ENCODE peak calls at places on chromosomes 16 and 17, in five cellular contexts. T is spleen, B is breast epithelium, G is astrocyte, O is IMR-90. M is an unnamed sample.

GRCh38 chr17:11944587-11944986 is 52.7 kb downstream of the ZNF18 start:
- DNase-seq in O (no peak), G (peak; percentile 34), T (no peak), B (no peak), M (no peak)

GRCh38 chr17:14942511-14943185 is 322.5 kb downstream of the PMP22 start:
- DNase-seq in O (no peak), B (no peak), G (no peak), T (no peak), M (no peak)

GRCh38 chr16:84714028-84714427 is 14.2 kb downstream of the USP10 start:
- DNase-seq in G (no peak), B (no peak), O (no peak), T (no peak), M (no peak)

GRCh38 chr17:35812456-35812855 is 3.2 kb downstream of the TAF15 start:
- DNase-seq in G (no peak), O (no peak), T (no peak), B (no peak), M (no peak)

GRCh38 chr17:56876766-56877179 is 37.1 kb downstream of the TRIM25 start:
- DNase-seq in G (no peak), O (no peak), B (no peak), T (no peak), M (no peak)

GRCh38 chr17:20300399-20301037 is 166.8 kb downstream of the LGALS9B start:
- DNase-seq in T (no peak), B (no peak), O (peak; percentile 95), G (peak; percentile 98), M (no peak)

GRCh38 chr16:8581923-8582580 is 8.3 kb downstream of the TMEM114 start:
- DNase-seq in G (no peak), O (no peak), B (no peak), T (no peak), M (no peak)

GRCh38 chr16:55494994-55495421 is 13.9 kb upstream of the LPCAT2 start:
- DNase-seq in O (peak; percentile 96), T (no peak), G (peak; percentile 94), B (no peak), M (no peak)

GRCh38 chr17:29835438-29836351 is 94.3 kb downstream of the SSH2 start:
- DNase-seq in O (peak; percentile 73), G (peak; percentile 53), T (no peak), B (no peak), M (no peak)

GRCh38 chr17:30323895-30324319 is 9.9 kb downstream of the TMIGD1 start:
- DNase-seq in G (peak; percentile 49), T (no peak), B (no peak), O (no peak), M (no peak)

GRCh38 chr16:31196324-31197088 is 6.1 kb downstream of the PYCARD start:
- DNase-seq in B (no peak), G (no peak), O (no peak), T (peak; percentile 77), M (no peak)

GRCh38 chr17:1673041-1673790 is 11.5 kb downstream of the PRPF8 start:
- DNase-seq in T (no peak), O (no peak), B (no peak), G (no peak), M (peak; percentile 47)

GRCh38 chr17:538096-538973 is 176.3 kb downstream of the VPS53 start:
- DNase-seq in B (no peak), G (peak; percentile 45), T (no peak), O (peak; percentile 67), M (no peak)

GRCh38 chr17:352421-353212 is at the start of gene RPH3AL:
- DNase-seq in T (no peak), G (peak; percentile 20), B (peak; percentile 77), O (no peak), M (peak; percentile 93)

GRCh38 chr17:29344201-29344856 is 45.8 kb upstream of the TAOK1 start:
- DNase-seq in O (no peak), G (no peak), T (no peak), B (no peak), M (no peak)

GRCh38 chr17:77837917-77838316 is 120.6 kb upstream of the TNRC6C start:
- DNase-seq in B (no peak), G (no peak), O (no peak), T (peak; percentile 65), M (peak; percentile 55)

GRCh38 chr16:14658063-14658462 is 25.3 kb downstream of the BFAR start:
- DNase-seq in B (no peak), T (no peak), O (no peak), G (no peak), M (no peak)
- H3K27ac ChIP-seq in B (no peak overlapping the region), T (no peak overlapping the region), O (no peak overlapping the region), G (no peak overlapping the region), M (no peak overlapping the region)

GRCh38 chr16:81201267-81201666 is 37.2 kb upstream of the BCO1 start:
- DNase-seq in B (no peak), G (no peak), T (no peak), O (peak; percentile 10), M (no peak)

GRCh38 chr16:81195907-81196534 is 42.5 kb upstream of the BCO1 start:
- DNase-seq in G (no peak), O (no peak), B (no peak), T (no peak), M (no peak)

GRCh38 chr16:81198635-81199034 is 39.9 kb upstream of the BCO1 start:
- DNase-seq in G (no peak), B (no peak), O (no peak), T (no peak), M (no peak)
- TF ChIP-seq CTCF in G (no peak), B (no peak), O (peak; percentile 36), T (no peak), M (peak; percentile 7)

GRCh38 chr17:48014603-48015037 is 23.0 kb downstream of the COPZ2 start:
- DNase-seq in O (no peak), B (no peak), G (no peak), T (no peak), M (no peak)

GRCh38 chr17:48013876-48014602 is 23.6 kb downstream of the COPZ2 start:
- DNase-seq in G (no peak), T (peak; percentile 54), O (no peak), B (no peak), M (no peak)

GRCh38 chr17:48010193-48010592 is 27.4 kb downstream of the COPZ2 start:
- DNase-seq in B (no peak), O (no peak), T (no peak), G (no peak), M (no peak)

GRCh38 chr17:48012151-48012520 is 25.5 kb downstream of the COPZ2 start:
- DNase-seq in G (no peak), O (no peak), B (no peak), T (peak; percentile 90), M (no peak)

DNA sequence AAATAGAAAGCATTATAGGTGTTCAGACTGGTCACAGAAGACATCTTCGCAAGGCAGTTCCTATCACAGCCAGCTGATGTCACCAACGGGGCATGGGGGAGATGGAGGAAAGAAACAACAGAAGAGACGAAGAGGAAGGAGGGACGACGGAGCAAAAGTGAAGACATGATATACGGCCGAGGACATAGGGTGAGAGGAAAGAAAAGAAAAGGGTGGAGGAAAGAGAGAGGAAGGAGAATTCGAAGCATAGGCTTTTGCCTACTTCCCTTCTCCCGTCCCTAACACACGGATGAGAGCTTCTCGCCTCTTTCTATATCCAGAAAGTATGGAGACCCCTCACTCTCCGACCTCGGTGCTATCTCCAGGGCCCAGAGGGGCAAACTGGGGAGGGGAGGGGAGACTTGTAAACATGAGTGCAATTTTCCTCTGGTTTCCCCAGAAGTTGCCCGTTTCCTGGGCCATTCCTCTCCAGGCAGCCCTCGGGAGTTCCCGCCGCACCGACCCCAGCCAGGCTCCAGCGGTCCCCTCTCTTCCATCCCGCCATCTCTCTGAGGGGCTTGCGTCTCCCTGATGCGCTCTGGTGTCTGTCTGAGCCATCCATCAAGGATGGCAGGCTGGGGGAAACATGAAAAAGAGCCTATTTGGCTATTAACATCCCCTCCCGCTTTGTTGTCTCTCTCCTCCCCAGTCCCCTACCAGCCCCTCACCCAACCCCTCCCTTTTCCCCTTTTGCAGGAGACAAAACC is 26.0 kb downstream of the COPZ2 start:
- DNase-seq in T (peak; percentile 66), G (peak; percentile 22), O (peak; percentile 25), B (no peak), M (no peak)
- H3K4me1 ChIP-seq in T (peaks cover 16% of the 10 kb centered on the region), G (peaks cover 10% of the 10 kb centered on the region), O (no peaks in the 10 kb centered on the region), B (peaks cover 10% of the 10 kb centered on the region), M (no peaks in the 10 kb centered on the region)

GRCh38 chr17:42055003-42055402 is 4.6 kb upstream of the C17orf113 start:
- DNase-seq in T (no peak), G (no peak), O (no peak), B (no peak), M (no peak)
- H3K27ac ChIP-seq in T (no peak overlapping the region), G (no peak overlapping the region), O (no peak overlapping the region), B (no peak overlapping the region), M (no peak overlapping the region)

DNA sequence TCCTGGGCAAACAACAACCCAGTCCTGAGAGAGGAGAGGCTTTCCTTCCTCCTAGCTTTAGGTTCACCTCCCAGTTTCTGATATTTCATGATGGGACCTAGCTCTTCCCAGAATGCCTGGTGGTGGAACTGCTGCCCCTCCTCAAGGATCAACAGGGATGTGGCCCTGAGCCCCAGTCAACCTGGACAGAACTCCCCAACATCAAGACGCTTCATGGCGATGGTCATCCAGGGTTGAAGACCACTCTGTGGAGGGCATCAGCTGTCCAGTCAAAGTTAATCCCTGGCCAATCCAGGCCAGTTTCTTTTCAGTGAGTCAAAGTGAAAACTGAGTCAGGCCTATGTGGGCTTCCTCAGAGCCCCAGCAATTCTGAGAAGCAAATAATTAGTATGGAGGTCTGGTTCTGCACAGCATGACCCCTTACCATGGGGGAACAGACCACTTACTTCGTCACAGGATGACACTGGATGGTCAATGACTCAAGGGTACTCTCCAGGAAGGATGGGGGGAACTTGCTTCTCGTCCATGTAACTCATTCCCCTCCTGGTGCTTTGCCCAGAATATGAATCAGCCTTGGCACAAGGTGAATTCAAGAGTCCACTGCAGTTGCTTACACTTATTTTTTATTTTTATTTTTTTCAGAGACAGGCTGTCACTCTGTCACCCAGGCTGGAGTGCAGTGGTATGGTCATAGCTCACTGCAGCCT is 14.7 kb upstream of the XYLT2 start:
- DNase-seq in B (no peak), G (peak; percentile 97), T (no peak), O (peak; percentile 99), M (no peak)
- TF ChIP-seq CTCF in B (no peak), G (no peak), T (no peak), O (no peak), M (no peak)

GRCh38 chr17:69502488-69502887 is 88.0 kb downstream of the MAP2K6 start:
- DNase-seq in G (no peak), O (no peak), T (no peak), B (no peak), M (no peak)
- H3K4me1 ChIP-seq in G (peaks cover 12% of the 10 kb centered on the region), O (peaks cover 8% of the 10 kb centered on the region), T (peaks cover 31% of the 10 kb centered on the region), B (peaks cover 7% of the 10 kb centered on the region), M (peaks cover 6% of the 10 kb centered on the region)

DNA sequence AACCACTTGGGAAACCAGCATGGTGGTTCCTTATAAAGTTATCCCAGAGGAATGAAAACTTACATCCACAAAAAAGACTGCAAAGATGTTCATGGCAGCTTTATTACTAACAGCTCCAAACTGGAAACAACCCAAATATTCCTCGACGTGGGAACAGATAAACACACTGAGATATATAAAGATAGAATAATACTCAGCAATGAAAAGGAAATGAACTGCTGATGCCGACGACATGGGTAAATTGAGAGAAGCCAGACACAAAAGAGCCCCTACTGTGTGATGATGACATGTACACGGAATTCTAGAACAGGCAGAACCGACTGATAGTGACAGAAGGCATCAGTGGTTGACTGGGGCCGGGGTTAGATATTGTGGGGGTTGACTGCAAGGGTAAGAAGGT is 9.7 kb downstream of the PRCD start:
- DNase-seq in B (no peak), T (no peak), G (no peak), O (no peak), M (peak; percentile 1)
- H3K27ac ChIP-seq in B (no peak overlapping the region), T (no peak overlapping the region), G (no peak overlapping the region), O (no peak overlapping the region), M (no peak overlapping the region)

GRCh38 chr17:82153745-82154375 is 55.8 kb upstream of the FASN start:
- DNase-seq in B (peak; percentile 82), G (peak; percentile 16), O (peak; percentile 55), T (peak; percentile 95), M (peak; percentile 88)
- TF ChIP-seq CTCF in B (peak; percentile 92), G (peak; percentile 75), O (peak; percentile 90), T (peak; percentile 98), M (peak; percentile 94)

GRCh38 chr16:29170393-29171239 is 185.8 kb downstream of the LAT start:
- DNase-seq in G (no peak), B (no peak), O (no peak), T (peak; percentile 39), M (peak; percentile 59)
- H3K4me1 ChIP-seq in G (no peaks in the 10 kb centered on the region), B (no peaks in the 10 kb centered on the region), O (peaks cover 12% of the 10 kb centered on the region), T (no peaks in the 10 kb centered on the region), M (no peaks in the 10 kb centered on the region)

M was measured in kidney.